ENCODE peak calls at places on chromosomes 6 and 20, in six cellular contexts. B is posterior vena cava; N is anterior cingulate cortex; H is activated naive CD8-positive, alpha-beta T cell treated with anti-CD3 and anti-CD28 coated beads, Interleukin-2, amount 50 U/mL, for 24 hours; R is T-helper 1 cell; Z is neural crest cell. C is an unnamed sample.

GRCh38 chr20:58025233-58025632 is 203.2 kb downstream of the ANKRD60 start:
- DNase-seq in N (no peak), R (no peak), H (no peak), Z (no peak), B (peak), C (no peak)

GRCh38 chr6:166556871-166557322 is 29.6 kb downstream of the RAMACL start:
- DNase-seq in H (no peak), Z (no peak), R (no peak), N (peak), B (peak), C (peak)

GRCh38 chr6:26520840-26521484 is 17.2 kb upstream of the HMGN4 start:
- DNase-seq in N (peak), Z (peak), R (peak), B (peak), H (peak), C (peak)

GRCh38 chr6:73513496-73513854 is 7.4 kb downstream of the EEF1A1 start:
- DNase-seq in B (no peak), Z (no peak), N (no peak), H (no peak), R (no peak), C (no peak)

GRCh38 chr20:4545526-4545925 is 176.2 kb upstream of the PRND start:
- DNase-seq in H (no peak), Z (no peak), B (no peak), N (no peak), R (no peak), C (no peak)

GRCh38 chr6:7003041-7003440 is 104.7 kb upstream of the RREB1 start:
- DNase-seq in Z (no peak), N (no peak), H (no peak), R (no peak), B (no peak), C (no peak)

GRCh38 chr6:87700729-87701675 is 1.0 kb downstream of the AKIRIN2 start:
- DNase-seq in B (peak), H (peak), R (peak), Z (peak), N (no peak), C (peak)

GRCh38 chr6:39882567-39882953 is 51.7 kb downstream of the MOCS1 start:
- DNase-seq in H (no peak), R (no peak), B (peak), N (no peak), Z (no peak), C (no peak)